ENCODE peak calls at places on chromosomes 13 and 19, in nine cellular contexts. F is fibroblast of mammary gland; M is aorta; O is activated CD4-positive, CD25-positive, alpha-beta regulatory T cell; K is bronchial epithelial cell; W is BE2C; A is T-helper 1 cell; R is right cardiac atrium; N is endothelial cell. H is an unnamed sample.

GRCh38 chr19:925087-925911 is 536 bp upstream of the ARID3A start:
- DNase-seq in F (peak), M (peak), O (peak), K (peak), W (peak), A (peak), R (peak), N (peak), H (peak)

GRCh38 chr19:56507446-56508281 is at the start of gene ZNF471:
- DNase-seq in F (peak), M (peak), O (peak), K (peak), W (peak), A (peak), R (peak), N (peak), H (peak)

GRCh38 chr19:39265321-39265916 is 2.8 kb upstream of the IFNL2 start:
- DNase-seq in F (no peak), M (no peak), O (no peak), K (no peak), W (peak), A (no peak), R (peak), N (no peak), H (no peak)

GRCh38 chr13:109241160-109241559 is 545.2 kb downstream of the IRS2 start:
- DNase-seq in F (peak), M (no peak), O (no peak), K (no peak), W (no peak), A (no peak), R (no peak), N (no peak), H (no peak)

GRCh38 chr19:33129901-33130300 is 2.0 kb upstream of the WDR88 start:
- DNase-seq in F (no peak), M (no peak), O (no peak), K (no peak), W (no peak), A (no peak), R (no peak), N (no peak), H (no peak)

GRCh38 chr13:42174344-42175162 is 97.4 kb upstream of the AKAP11 start:
- DNase-seq in F (no peak), M (no peak), O (no peak), K (no peak), W (no peak), A (no peak), R (no peak), N (no peak), H (peak)

GRCh38 chr19:39926170-39926755 is 8.2 kb downstream of the FCGBP start:
- DNase-seq in F (no peak), M (no peak), O (no peak), K (no peak), W (no peak), A (no peak), R (no peak), N (no peak), H (no peak)

GRCh38 chr13:113726961-113727411 is 32.0 kb upstream of the TMEM255B start:
- DNase-seq in F (peak), M (peak), O (no peak), K (peak), W (peak), A (no peak), R (no peak), N (no peak), H (no peak)

GRCh38 chr19:47315125-47315821 is 5.6 kb downstream of the C5AR1 start:
- DNase-seq in F (peak), M (peak), O (no peak), K (peak), W (no peak), A (no peak), R (peak), N (no peak), H (peak)

GRCh38 chr19:39401549-39402416 is 4.9 kb upstream of the ZFP36 start:
- DNase-seq in F (peak), M (peak), O (peak), K (peak), W (peak), A (peak), R (no peak), N (no peak), H (peak)

GRCh38 chr13:28346136-28346535 is 148.8 kb downstream of the FLT1 start:
- DNase-seq in F (no peak), M (no peak), O (no peak), K (no peak), W (no peak), A (no peak), R (no peak), N (no peak), H (no peak)

GRCh38 chr13:111614009-111614408 is 293.6 kb downstream of the TEX29 start:
- DNase-seq in F (no peak), M (no peak), O (no peak), K (no peak), W (no peak), A (no peak), R (no peak), N (no peak), H (no peak)

GRCh38 chr13:59906413-59907027 is 257.2 kb downstream of the DIAPH3 start:
- DNase-seq in F (peak), M (no peak), O (no peak), K (peak), W (peak), A (no peak), R (no peak), N (no peak), H (peak)

GRCh38 chr19:46979770-46980105 is 39.9 kb upstream of the NPAS1 start:
- DNase-seq in F (no peak), M (peak), O (no peak), K (no peak), W (no peak), A (no peak), R (no peak), N (no peak), H (no peak)

GRCh38 chr13:112583592-112584277 is 4.2 kb downstream of the TUBGCP3 start:
- DNase-seq in F (no peak), M (peak), O (no peak), K (no peak), W (no peak), A (no peak), R (peak), N (no peak), H (no peak)

GRCh38 chr19:52742516-52742915 is 7.7 kb upstream of the ZNF611 start:
- DNase-seq in F (no peak), M (no peak), O (no peak), K (no peak), W (no peak), A (no peak), R (no peak), N (no peak), H (no peak)

GRCh38 chr19:45801603-45802175 is 9.0 kb upstream of the DMWD start:
- DNase-seq in F (no peak), M (no peak), O (no peak), K (no peak), W (no peak), A (no peak), R (no peak), N (no peak), H (no peak)

GRCh38 chr13:76836311-76836710 is 49.9 kb downstream of the KCTD12 start:
- DNase-seq in F (peak), M (no peak), O (no peak), K (no peak), W (no peak), A (no peak), R (no peak), N (no peak), H (no peak)

GRCh38 chr13:73596382-73596781 is 537.6 kb downstream of the KLF5 start:
- DNase-seq in F (no peak), M (no peak), O (no peak), K (no peak), W (no peak), A (peak), R (no peak), N (no peak), H (no peak)

GRCh38 chr19:289651-290538 is 1.3 kb downstream of the PLPP2 start:
- DNase-seq in F (peak), M (no peak), O (no peak), K (peak), W (no peak), A (peak), R (no peak), N (no peak), H (peak)

GRCh38 chr13:23384111-23384510 is 49.4 kb downstream of the SACS start:
- DNase-seq in F (peak), M (no peak), O (no peak), K (peak), W (no peak), A (peak), R (no peak), N (no peak), H (peak)

GRCh38 chr13:67343777-67344176 is 113.6 kb upstream of the PCDH9 start:
- DNase-seq in F (no peak), M (no peak), O (no peak), K (peak), W (no peak), A (no peak), R (no peak), N (no peak), H (no peak)

GRCh38 chr19:12838182-12838890 is at the start of gene MAST1:
- DNase-seq in F (no peak), M (no peak), O (no peak), K (no peak), W (peak), A (peak), R (peak), N (peak), H (no peak)

GRCh38 chr13:46184277-46184699 is 2.3 kb upstream of the LCP1 start:
- DNase-seq in F (peak), M (peak), O (peak), K (no peak), W (peak), A (peak), R (no peak), N (peak), H (peak)

GRCh38 chr13:96052655-96053002 is 572 bp downstream of the UGGT2 start:
- DNase-seq in F (peak), M (no peak), O (no peak), K (peak), W (no peak), A (peak), R (no peak), N (peak), H (peak)

GRCh38 chr13:97429681-97430081 is 4.3 kb upstream of the RAP2A start:
- DNase-seq in F (peak), M (no peak), O (no peak), K (peak), W (no peak), A (no peak), R (no peak), N (no peak), H (peak)

GRCh38 chr19:29812080-29812880 is 489 bp downstream of the CCNE1 start:
- DNase-seq in F (no peak), M (peak), O (no peak), K (no peak), W (peak), A (peak), R (peak), N (peak), H (no peak)

GRCh38 chr13:26300140-26300539 is 46.2 kb downstream of the CDK8 start:
- DNase-seq in F (peak), M (no peak), O (no peak), K (peak), W (peak), A (no peak), R (no peak), N (no peak), H (peak)

GRCh38 chr13:32300406-32300805 is 14.8 kb downstream of the ZAR1L start:
- DNase-seq in F (no peak), M (no peak), O (no peak), K (no peak), W (no peak), A (no peak), R (no peak), N (no peak), H (no peak)

GRCh38 chr13:110965038-110965754 is 50.3 kb upstream of the ANKRD10 start:
- DNase-seq in F (peak), M (no peak), O (no peak), K (peak), W (no peak), A (peak), R (no peak), N (no peak), H (peak)

GRCh38 chr19:39167461-39168257 is 29.1 kb upstream of the NCCRP1 start:
- DNase-seq in F (no peak), M (no peak), O (no peak), K (peak), W (no peak), A (no peak), R (no peak), N (no peak), H (no peak)

GRCh38 chr19:15895876-15896430 is 1.9 kb downstream of the CYP4F2 start:
- DNase-seq in F (no peak), M (no peak), O (no peak), K (no peak), W (no peak), A (no peak), R (no peak), N (no peak), H (no peak)

GRCh38 chr13:23081901-23082300 is 98.9 kb upstream of the SGCG start:
- DNase-seq in F (no peak), M (no peak), O (no peak), K (no peak), W (no peak), A (no peak), R (no peak), N (no peak), H (no peak)

H was measured in fibroblast of pulmonary artery.